ENCODE peak calls at places on chromosomes 4 and X, in ten cellular contexts. H is NCI-H1092 treated with DMSO at 0.1 percent for 48 hours; P is kidney epithelial cell; Z is astrocyte of the spinal cord; R is nephron progenitor cell; T is stimulated activated CD4-positive, alpha-beta T cell treated with anti-CD3 and anti-CD28 coated beads, Interleukin-2, amount 100 ng/mL, for 24 hours; M is GM18507; N is T-helper 9 cell; L is esophagus squamous epithelium; F is EL. A is an unnamed sample.
A peak's percentile ranks its signal among the peaks of the same experiment; 100 is the strongest.

GRCh38 chr4:8029689-8030088 is 90.0 kb upstream of the AFAP1 start:
- DNase-seq in L (no peak), F (peak; percentile 13), T (no peak), Z (no peak), H (no peak), R (no peak), N (no peak), P (no peak), M (no peak), A (no peak)

GRCh38 chr4:138269175-138269574 is 27.0 kb upstream of the SLC7A11 start:
- DNase-seq in L (no peak), N (no peak), R (no peak), M (no peak), H (no peak), P (no peak), Z (no peak), F (no peak), T (no peak), A (no peak)

GRCh38 chrX:109740076-109740809 is 7.2 kb upstream of the ACSL4 start:
- DNase-seq in F (peak; percentile 14), R (no peak), Z (no peak), L (no peak), N (no peak), T (no peak), P (no peak), M (no peak), H (no peak), A (no peak)

GRCh38 chr4:37685211-37685725 is 908 bp downstream of the RELL1 start:
- DNase-seq in N (peak; percentile 44), M (no peak), T (peak; percentile 28), F (peak; percentile 63), P (no peak), R (no peak), L (no peak), Z (peak; percentile 65), H (no peak), A (no peak)

GRCh38 chr4:174789666-174790065 is 39.4 kb downstream of the GLRA3 start:
- DNase-seq in R (no peak), M (no peak), Z (no peak), N (no peak), P (no peak), H (no peak), L (no peak), F (no peak), T (no peak), A (no peak)

GRCh38 chr4:69096810-69097209 is 536 bp downstream of the UGT2B7 start:
- DNase-seq in Z (no peak), R (no peak), L (no peak), H (no peak), T (no peak), P (no peak), F (no peak), N (no peak), M (no peak), A (no peak)

GRCh38 chr4:5124876-5125275 is 73.6 kb downstream of the STK32B start:
- DNase-seq in L (no peak), H (no peak), Z (no peak), P (no peak), T (no peak), N (no peak), M (no peak), R (no peak), F (no peak), A (no peak)

GRCh38 chr4:124631760-124632159 is 80.8 kb downstream of the ANKRD50 start:
- DNase-seq in F (peak; percentile 97), R (no peak), Z (peak; percentile 97), L (no peak), N (no peak), H (no peak), P (peak; percentile 96), T (no peak), M (no peak), A (no peak)

GRCh38 chr4:175807596-175807995 is 4.5 kb downstream of the GPM6A start:
- DNase-seq in M (no peak), F (no peak), R (no peak), T (no peak), P (no peak), H (no peak), L (no peak), Z (no peak), N (no peak), A (no peak)